ENCODE peak calls at places on chromosome 11, in seven cellular contexts. T is esophagus muscularis mucosa, F is endothelial cell of umbilical vein, R is GM12878, B is HL-60, W is K562, V is stomach. E is an unnamed sample.

GRCh38 chr11:128621491-128622136 is 34.3 kb upstream of the ETS1 start:
- DNase-seq in T (no peak), F (no peak), R (no peak), B (no peak), W (no peak), V (no peak), E (no peak)

GRCh38 chr11:72758304-72758689 is 6.1 kb upstream of the ARAP1 start:
- DNase-seq in T (no peak), F (no peak), R (no peak), B (no peak), W (peak), V (no peak), E (no peak)

GRCh38 chr11:35083181-35084061 is 55.5 kb upstream of the CD44 start:
- DNase-seq in T (peak), F (no peak), R (peak), B (peak), W (no peak), V (peak), E (no peak)

GRCh38 chr11:19696073-19696472 is 16.6 kb upstream of the NAV2 start:
- DNase-seq in T (no peak), F (no peak), R (no peak), B (no peak), W (no peak), V (no peak), E (no peak)

GRCh38 chr11:73916435-73916834 is 34.4 kb upstream of the DNAJB13 start:
- DNase-seq in T (no peak), F (no peak), R (no peak), B (no peak), W (peak), V (no peak), E (no peak)

GRCh38 chr11:44088377-44088776 is 7.1 kb upstream of the EXT2 start:
- DNase-seq in T (no peak), F (no peak), R (no peak), B (no peak), W (no peak), V (no peak), E (no peak)

GRCh38 chr11:2139691-2140337 is 625 bp upstream of the IGF2 start:
- DNase-seq in T (no peak), F (no peak), R (no peak), B (no peak), W (no peak), V (no peak), E (no peak)

GRCh38 chr11:118152552-118153471 is at the start of gene SCN4B:
- DNase-seq in T (no peak), F (peak), R (no peak), B (peak), W (peak), V (peak), E (no peak)

GRCh38 chr11:92285776-92286175 is 61.2 kb downstream of the FAT3 start:
- DNase-seq in T (no peak), F (no peak), R (no peak), B (no peak), W (no peak), V (no peak), E (no peak)

GRCh38 chr11:104522123-104522522 is 358.2 kb upstream of the PDGFD start:
- DNase-seq in T (no peak), F (no peak), R (no peak), B (no peak), W (no peak), V (no peak), E (no peak)

GRCh38 chr11:45657496-45658260 is 7.7 kb downstream of the CHST1 start:
- DNase-seq in T (no peak), F (no peak), R (no peak), B (no peak), W (no peak), V (no peak), E (no peak)

GRCh38 chr11:86390499-86390898 is 15.8 kb downstream of the CCDC81 start:
- DNase-seq in T (no peak), F (peak), R (no peak), B (no peak), W (no peak), V (no peak), E (no peak)

GRCh38 chr11:44528103-44528502 is 37.4 kb upstream of the CD82 start:
- DNase-seq in T (no peak), F (no peak), R (no peak), B (no peak), W (peak), V (no peak), E (no peak)

GRCh38 chr11:45967506-45967905 is 45.0 kb downstream of the LARGE2 start:
- DNase-seq in T (no peak), F (no peak), R (no peak), B (no peak), W (peak), V (no peak), E (no peak)

DNA sequence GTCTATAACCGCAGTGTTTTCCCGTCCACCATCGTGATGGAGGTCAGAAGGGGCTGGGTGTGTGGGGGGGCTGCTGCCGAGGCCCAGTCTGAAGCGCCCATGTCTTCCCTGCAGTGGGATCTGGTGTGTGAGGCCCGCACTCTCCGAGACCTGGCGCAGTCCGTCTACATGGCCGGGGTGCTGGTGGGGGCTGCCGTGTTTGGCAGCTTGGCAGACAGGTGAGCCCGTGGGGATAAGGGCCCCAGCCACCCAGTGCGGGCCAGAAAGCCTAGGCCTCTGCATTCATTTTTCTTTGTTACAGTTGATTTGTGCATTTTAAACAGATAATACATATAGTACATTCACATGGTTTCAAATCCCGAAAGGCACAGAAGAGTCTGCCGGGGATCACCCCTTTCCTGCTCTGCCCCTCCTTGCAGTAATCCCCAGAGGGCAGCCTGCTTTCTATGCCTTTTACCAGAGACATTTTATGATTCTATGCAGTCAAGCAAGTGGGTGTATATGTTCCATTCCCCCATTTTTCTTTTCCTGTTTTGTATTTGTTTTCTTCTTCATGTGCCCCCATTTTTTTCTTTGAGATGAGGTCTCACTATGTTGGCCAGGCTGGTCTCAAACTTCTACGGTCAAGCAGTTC is 32.6 kb downstream of the CAPN1 start:
- DNase-seq in T (no peak), F (no peak), R (no peak), B (peak), W (no peak), V (peak), E (no peak)
- TF ChIP-seq POLR2AphosphoS5 in T (no peak), F (no peak), R (no peak), B (no peak), W (no peak), V (no peak), E (no peak)

DNA sequence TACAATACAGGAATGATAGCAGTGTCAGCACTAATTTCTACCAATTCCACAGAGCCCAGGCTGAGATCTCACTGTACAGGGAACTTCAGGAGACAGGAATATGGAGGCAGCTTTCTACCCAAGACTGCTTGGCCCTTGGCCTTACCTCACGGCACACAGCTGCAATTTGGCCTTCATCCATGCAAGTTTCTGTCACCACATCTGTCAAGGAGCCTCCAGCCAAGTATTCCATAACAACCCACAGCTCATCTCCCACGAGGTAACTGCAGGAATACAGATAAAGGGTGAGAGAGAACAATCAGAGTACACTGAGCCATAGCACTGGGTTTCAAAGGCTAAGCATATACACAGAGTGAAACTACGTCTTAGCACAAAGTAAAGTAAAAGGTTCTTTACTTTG is 39.0 kb upstream of the GDPD4 start:
- DNase-seq in T (no peak), F (no peak), R (no peak), B (no peak), W (no peak), V (no peak), E (no peak)
- TF ChIP-seq POLR2AphosphoS5 in T (no peak), F (no peak), R (no peak), B (no peak), W (no peak), V (no peak), E (no peak)

GRCh38 chr11:813440-814096 is 3.8 kb downstream of the RPLP2 start:
- DNase-seq in T (no peak), F (no peak), R (no peak), B (no peak), W (no peak), V (no peak), E (no peak)
- TF ChIP-seq POLR2AphosphoS5 in T (no peak), F (peak), R (peak), B (peak), W (peak), V (no peak), E (peak)

GRCh38 chr11:100835854-100836253 is 148.8 kb downstream of the ARHGAP42 start:
- DNase-seq in T (no peak), F (no peak), R (no peak), B (no peak), W (no peak), V (no peak), E (no peak)

GRCh38 chr11:100833276-100833675 is 146.2 kb downstream of the ARHGAP42 start:
- DNase-seq in T (no peak), F (no peak), R (no peak), B (no peak), W (no peak), V (no peak), E (no peak)

GRCh38 chr11:100832851-100833250 is 145.8 kb downstream of the ARHGAP42 start:
- DNase-seq in T (no peak), F (no peak), R (no peak), B (no peak), W (no peak), V (no peak), E (no peak)

GRCh38 chr11:100841711-100842407 is 154.8 kb downstream of the ARHGAP42 start:
- DNase-seq in T (no peak), F (no peak), R (no peak), B (no peak), W (no peak), V (no peak), E (no peak)

GRCh38 chr11:100837294-100837693 is 150.2 kb downstream of the ARHGAP42 start:
- DNase-seq in T (no peak), F (no peak), R (no peak), B (no peak), W (no peak), V (no peak), E (no peak)
- TF ChIP-seq POLR2AphosphoS5 in T (no peak), F (no peak), R (no peak), B (no peak), W (no peak), V (no peak), E (no peak)